ENCODE peak calls at places on chromosomes 2 and 18, in six cellular contexts. K is psoas muscle, J is cardiac muscle cell, H is endothelial cell of umbilical vein, Q is GM23338, I is AG04450. Z is an unnamed sample.
A peak's percentile ranks its signal among the peaks of the same experiment; 100 is the strongest.

GRCh38 chr2:135175177-135175576 is 123.1 kb downstream of the RAB3GAP1 start:
- DNase-seq in K (no peak), J (no peak), H (no peak), Q (no peak), I (no peak), Z (no peak)

GRCh38 chr2:234495801-234496441 is 960 bp downstream of the ARL4C start:
- DNase-seq in K (peak; percentile 59), J (peak; percentile 35), H (peak; percentile 54), Q (peak; percentile 33), I (no peak), Z (peak; percentile 57)

GRCh38 chr2:177572236-177572671 is 179.7 kb downstream of the AGPS start:
- DNase-seq in K (no peak), J (no peak), H (no peak), Q (no peak), I (no peak), Z (no peak)

GRCh38 chr2:127408807-127409099 is 9.5 kb upstream of the PROC start:
- DNase-seq in K (no peak), J (no peak), H (no peak), Q (no peak), I (no peak), Z (no peak)

GRCh38 chr2:166138667-166139066 is 10.8 kb upstream of the SCN1A start:
- DNase-seq in K (no peak), J (no peak), H (no peak), Q (no peak), I (no peak), Z (no peak)

GRCh38 chr2:106547104-106547503 is 59.9 kb downstream of the CD8B2 start:
- DNase-seq in K (no peak), J (no peak), H (no peak), Q (no peak), I (no peak), Z (no peak)

GRCh38 chr2:69073928-69074575 is 61.1 kb downstream of the ANTXR1 start:
- DNase-seq in K (no peak), J (no peak), H (no peak), Q (no peak), I (no peak), Z (no peak)

GRCh38 chr2:168529054-168529833 is 73.2 kb downstream of the CERS6 start:
- DNase-seq in K (no peak), J (no peak), H (no peak), Q (no peak), I (no peak), Z (no peak)

GRCh38 chr2:44543773-44544725 is 182.3 kb downstream of the CAMKMT start:
- DNase-seq in K (no peak), J (no peak), H (no peak), Q (peak; percentile 87), I (no peak), Z (no peak)

GRCh38 chr18:50298443-50299284 is 11.2 kb upstream of the CXXC1 start:
- DNase-seq in K (no peak), J (no peak), H (no peak), Q (peak; percentile 46), I (no peak), Z (no peak)

GRCh38 chr18:61882296-61883004 is 10.4 kb downstream of the RNF152 start:
- DNase-seq in K (no peak), J (no peak), H (no peak), Q (peak; percentile 11), I (no peak), Z (no peak)

GRCh38 chr18:10140928-10141327 is 227.1 kb downstream of the VAPA start:
- DNase-seq in K (no peak), J (no peak), H (no peak), Q (no peak), I (no peak), Z (no peak)

GRCh38 chr2:162974771-162975170 is 136.2 kb upstream of the KCNH7 start:
- DNase-seq in K (no peak), J (no peak), H (no peak), Q (no peak), I (no peak), Z (no peak)

GRCh38 chr2:190382851-190383250 is 25.3 kb upstream of the MFSD6 start:
- DNase-seq in K (no peak), J (peak; percentile 19), H (peak; percentile 66), Q (peak; percentile 76), I (no peak), Z (no peak)

GRCh38 chr2:174597347-174598047 is at the start of gene WIPF1:
- DNase-seq in K (no peak), J (no peak), H (peak; percentile 66), Q (no peak), I (no peak), Z (no peak)

GRCh38 chr18:31603335-31603734 is 11.7 kb downstream of the TTR start:
- DNase-seq in K (no peak), J (no peak), H (no peak), Q (no peak), I (no peak), Z (no peak)

GRCh38 chr2:45978302-45978859 is 318.8 kb upstream of the EPAS1 start:
- DNase-seq in K (no peak), J (no peak), H (no peak), Q (no peak), I (no peak), Z (no peak)

GRCh38 chr2:73291461-73292315 is 1.7 kb downstream of the EGR4 start:
- DNase-seq in K (no peak), J (peak; percentile 17), H (no peak), Q (peak; percentile 79), I (no peak), Z (peak; percentile 70)

GRCh38 chr18:79528846-79529245 is 133.1 kb downstream of the NFATC1 start:
- DNase-seq in K (no peak), J (peak; percentile 71), H (peak; percentile 80), Q (peak; percentile 85), I (peak; percentile 15), Z (peak; percentile 86)

DNA sequence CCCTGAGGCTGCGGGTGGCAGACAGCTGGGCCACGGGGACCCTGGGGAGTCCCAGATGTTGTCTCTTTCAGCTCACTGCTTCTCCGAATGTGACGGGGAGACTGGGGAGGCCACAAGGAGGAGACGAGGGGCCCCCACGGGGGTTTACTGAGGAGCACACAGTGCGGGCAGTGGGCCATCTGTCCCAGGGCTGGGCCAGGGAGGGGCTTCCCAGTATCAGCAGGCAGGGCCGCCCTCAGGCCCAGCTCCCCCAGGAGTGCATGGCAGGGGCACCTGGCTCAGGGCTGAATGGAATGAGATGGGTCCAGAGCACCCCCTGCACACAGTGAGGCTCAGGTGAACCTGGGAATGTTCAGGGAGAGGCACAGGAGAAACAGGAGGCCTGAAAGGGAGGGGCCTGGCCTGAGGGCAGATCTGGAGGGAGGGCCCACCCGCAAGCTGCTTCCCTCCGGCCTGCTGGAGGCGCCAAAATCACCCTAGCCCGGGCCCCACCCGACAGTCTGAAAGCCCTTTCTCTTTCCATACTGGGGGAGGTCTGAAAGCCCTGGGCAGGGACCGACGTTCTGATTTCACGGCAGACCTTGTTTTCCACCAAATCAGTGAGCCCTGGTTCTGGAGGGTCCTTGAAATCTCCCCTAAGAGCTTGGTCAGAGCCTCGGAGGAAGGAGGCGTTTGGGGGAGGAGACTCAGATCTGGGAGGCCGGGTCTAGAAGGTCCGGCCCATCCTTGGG is 35.5 kb upstream of the PTMA start:
- DNase-seq in K (no peak), J (peak; percentile 59), H (no peak), Q (peak; percentile 93), I (no peak), Z (peak; percentile 77)
- TF ChIP-seq CTCF in K (no peak), J (peak; percentile 63), H (peak; percentile 37), Q (peak; percentile 63), I (peak; percentile 34), Z (no peak)

GRCh38 chr18:7624697-7625096 is 57.6 kb downstream of the PTPRM start:
- DNase-seq in K (no peak), J (no peak), H (no peak), Q (no peak), I (no peak), Z (no peak)

GRCh38 chr18:7629416-7629815 is 62.3 kb downstream of the PTPRM start:
- DNase-seq in K (no peak), J (no peak), H (no peak), Q (no peak), I (no peak), Z (no peak)

GRCh38 chr18:7626175-7626921 is 59.2 kb downstream of the PTPRM start:
- DNase-seq in K (no peak), J (no peak), H (no peak), Q (no peak), I (no peak), Z (no peak)

GRCh38 chr18:7623681-7624080 is 56.6 kb downstream of the PTPRM start:
- DNase-seq in K (no peak), J (no peak), H (no peak), Q (no peak), I (no peak), Z (no peak)

DNA sequence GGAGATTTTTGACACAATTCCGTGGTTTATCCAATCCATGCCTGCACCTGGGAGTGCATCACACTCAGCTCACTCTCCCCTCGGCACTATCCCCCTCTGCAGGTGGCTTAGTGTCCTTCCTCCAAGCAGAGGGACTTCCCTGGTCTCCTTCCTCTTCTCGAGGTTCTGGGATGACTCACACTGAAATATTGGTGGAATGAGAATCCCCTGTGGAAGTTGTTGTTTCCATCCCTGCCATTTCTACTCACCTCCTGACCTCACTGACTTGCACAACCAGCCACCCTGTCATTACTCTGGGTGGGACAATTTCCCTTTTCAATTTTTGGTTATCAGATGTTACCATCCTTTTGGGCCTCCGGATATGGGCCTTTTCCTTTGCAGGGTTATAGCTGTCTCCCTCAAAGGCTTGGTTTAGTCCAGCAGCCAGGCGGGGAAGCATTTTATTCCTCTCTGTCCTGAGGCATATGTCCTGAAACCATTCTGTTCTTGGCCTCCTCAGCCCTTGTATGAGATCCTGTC is 59.9 kb downstream of the PTPRM start:
- DNase-seq in K (no peak), J (no peak), H (peak; percentile 46), Q (peak; percentile 26), I (peak; percentile 20), Z (no peak)
- TF ChIP-seq CTCF in K (no peak), J (peak; percentile 24), H (peak; percentile 4), Q (peak; percentile 58), I (peak; percentile 20), Z (no peak)

DNA sequence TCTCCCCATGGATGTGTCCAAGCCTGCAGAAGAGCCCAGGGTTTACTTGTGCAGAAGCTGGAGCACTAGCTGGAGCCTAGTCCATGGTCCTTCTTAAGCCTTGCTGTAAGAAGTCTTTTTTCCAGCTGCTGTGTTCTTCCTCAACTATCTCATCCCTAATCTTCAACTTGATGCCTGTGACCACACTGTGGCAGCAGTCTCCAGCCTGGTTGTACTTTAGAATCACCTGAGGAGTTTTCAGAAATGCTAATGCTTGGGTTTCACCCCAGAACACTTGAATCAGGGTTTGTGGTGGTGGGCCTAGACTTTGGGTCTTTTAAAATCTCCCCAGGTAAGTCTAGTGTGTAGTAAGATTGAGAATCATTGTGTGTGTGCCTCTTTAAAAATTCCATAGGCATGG is 173.6 kb downstream of the ADCYAP1 start:
- DNase-seq in K (no peak), J (no peak), H (no peak), Q (peak; percentile 24), I (no peak), Z (no peak)
- TF ChIP-seq CTCF in K (no peak), J (no peak), H (no peak), Q (peak; percentile 56), I (no peak), Z (no peak)

DNA sequence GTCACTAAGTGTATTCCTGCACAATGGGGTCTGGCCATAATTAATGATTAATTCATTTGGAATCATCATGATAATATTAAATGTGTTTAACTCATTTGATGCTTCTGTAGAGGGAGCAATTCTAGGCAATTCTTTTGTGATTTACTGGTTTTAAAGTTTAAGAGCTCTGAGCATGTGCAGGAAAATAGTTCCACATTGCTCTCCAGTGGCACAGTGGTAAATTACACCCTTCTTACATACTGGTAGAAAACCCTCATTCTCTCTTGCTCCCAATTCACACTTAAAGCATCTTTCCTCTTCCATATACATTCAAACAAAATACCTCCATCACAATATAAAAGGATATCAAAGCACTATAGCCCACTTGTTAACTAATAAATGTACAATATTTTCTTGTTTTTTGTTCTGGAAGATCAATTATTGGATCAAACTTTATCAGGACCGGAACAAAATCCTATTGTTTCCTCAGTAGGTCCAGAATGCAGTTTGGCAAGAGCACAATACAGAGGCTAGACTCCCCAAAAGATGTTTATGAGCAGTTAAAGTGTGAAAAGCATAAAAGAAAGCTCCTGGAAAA is 844.3 kb downstream of the MBD2 start:
- DNase-seq in K (no peak), J (peak; percentile 46), H (peak; percentile 9), Q (peak; percentile 70), I (no peak), Z (no peak)
- TF ChIP-seq CTCF in K (no peak), J (peak; percentile 44), H (no peak), Q (peak; percentile 82), I (no peak), Z (peak; percentile 59)